ENCODE peak calls at places on chromosomes 7 and 10, in seven cellular contexts. N, Q, L, F, E, H and J are unnamed samples.

GRCh38 chr10:43218951-43219837 is 47.7 kb downstream of the RASGEF1A start:
- DNase-seq in N (no peak), Q (no peak), L (no peak), F (no peak), E (no peak), H (no peak), J (no peak)

GRCh38 chr7:93819699-93820098 is 70.9 kb downstream of the TFPI2 start:
- DNase-seq in N (no peak), Q (no peak), L (no peak), F (no peak), E (no peak), H (no peak), J (no peak)

GRCh38 chr10:99234067-99234738 is 1.4 kb downstream of the HPSE2 start:
- DNase-seq in N (peak; percentile 53), Q (peak; percentile 78), L (peak; percentile 76), F (peak; percentile 69), E (peak; percentile 28), H (peak; percentile 72), J (peak; percentile 88)

GRCh38 chr7:128361463-128362441 is at the start of gene PRRT4:
- DNase-seq in N (no peak), Q (peak; percentile 72), L (no peak), F (no peak), E (no peak), H (peak; percentile 73), J (peak; percentile 74)

GRCh38 chr7:151218170-151218569 is 7.9 kb upstream of the H2BK1 start:
- DNase-seq in N (no peak), Q (no peak), L (no peak), F (no peak), E (no peak), H (no peak), J (no peak)

GRCh38 chr7:46432666-46433065 is 511.6 kb upstream of the IGFBP3 start:
- DNase-seq in N (peak; percentile 81), Q (no peak), L (no peak), F (peak; percentile 69), E (peak; percentile 22), H (no peak), J (no peak)

GRCh38 chr7:25559581-25560367 is 331.5 kb upstream of the NPVF start:
- DNase-seq in N (no peak), Q (no peak), L (no peak), F (no peak), E (no peak), H (no peak), J (no peak)

GRCh38 chr7:27746978-27747377 is 7.0 kb downstream of the TAX1BP1 start:
- DNase-seq in N (peak; percentile 29), Q (no peak), L (no peak), F (no peak), E (peak; percentile 11), H (no peak), J (no peak)

GRCh38 chr10:124472071-124472470 is 10.4 kb downstream of the LHPP start:
- DNase-seq in N (no peak), Q (no peak), L (no peak), F (no peak), E (no peak), H (no peak), J (no peak)

GRCh38 chr10:114412907-114413386 is 8.6 kb upstream of the AFAP1L2 start:
- DNase-seq in N (no peak), Q (no peak), L (no peak), F (peak; percentile 67), E (peak; percentile 40), H (no peak), J (no peak)

GRCh38 chr7:158572000-158572828 is 15.4 kb downstream of the PTPRN2 start:
- DNase-seq in N (no peak), Q (peak; percentile 34), L (no peak), F (no peak), E (no peak), H (no peak), J (no peak)

GRCh38 chr7:129089521-129090212 is 34.8 kb upstream of the TNPO3 start:
- DNase-seq in N (no peak), Q (no peak), L (peak; percentile 59), F (no peak), E (peak; percentile 69), H (no peak), J (peak; percentile 39)

GRCh38 chr7:44288811-44289340 is 36.5 kb downstream of the CAMK2B start:
- DNase-seq in N (no peak), Q (no peak), L (no peak), F (no peak), E (no peak), H (peak; percentile 45), J (no peak)

GRCh38 chr10:26242752-26243151 is 26.2 kb downstream of the GAD2 start:
- DNase-seq in N (no peak), Q (peak; percentile 49), L (no peak), F (no peak), E (no peak), H (no peak), J (no peak)

GRCh38 chr7:98724591-98724990 is 107.5 kb downstream of the NPTX2 start:
- DNase-seq in N (no peak), Q (no peak), L (no peak), F (no peak), E (no peak), H (no peak), J (no peak)

GRCh38 chr10:92970301-92971070 is 90.1 kb upstream of the CYP26C1 start:
- DNase-seq in N (peak; percentile 22), Q (no peak), L (no peak), F (peak; percentile 11), E (no peak), H (no peak), J (no peak)

GRCh38 chr10:130360826-130361311 is 224.7 kb downstream of the GLRX3 start:
- DNase-seq in N (no peak), Q (no peak), L (no peak), F (no peak), E (no peak), H (no peak), J (no peak)

GRCh38 chr7:26331789-26332188 is 40.1 kb downstream of the SNX10 start:
- DNase-seq in N (no peak), Q (no peak), L (no peak), F (no peak), E (no peak), H (no peak), J (no peak)

GRCh38 chr7:151539055-151539714 is 19.5 kb upstream of the RHEB start:
- DNase-seq in N (no peak), Q (peak; percentile 44), L (no peak), F (no peak), E (peak; percentile 28), H (no peak), J (peak; percentile 25)

GRCh38 chr10:11724938-11725776 is 17.0 kb upstream of the ECHDC3 start:
- DNase-seq in N (peak; percentile 71), Q (peak; percentile 60), L (peak; percentile 66), F (peak; percentile 85), E (peak; percentile 85), H (no peak), J (peak; percentile 75)

GRCh38 chr10:31063839-31064238 is 32.2 kb upstream of the ZNF438 start:
- DNase-seq in N (no peak), Q (no peak), L (no peak), F (no peak), E (peak; percentile 28), H (no peak), J (no peak)

GRCh38 chr10:95464280-95464679 is 96.9 kb downstream of the SORBS1 start:
- DNase-seq in N (no peak), Q (no peak), L (no peak), F (no peak), E (no peak), H (no peak), J (no peak)

GRCh38 chr7:1361016-1361755 is 98.1 kb downstream of the MICALL2 start:
- DNase-seq in N (no peak), Q (no peak), L (no peak), F (no peak), E (no peak), H (no peak), J (no peak)

GRCh38 chr7:68043546-68043945 is 1046.9 kb downstream of the TYW1 start:
- DNase-seq in N (no peak), Q (no peak), L (no peak), F (no peak), E (no peak), H (no peak), J (no peak)

GRCh38 chr10:132705173-132705572 is 80.8 kb downstream of the NKX6-2 start:
- DNase-seq in N (no peak), Q (no peak), L (no peak), F (no peak), E (no peak), H (no peak), J (no peak)

GRCh38 chr7:40763319-40764287 is 628.8 kb downstream of the SUGCT start:
- DNase-seq in N (peak; percentile 91), Q (no peak), L (no peak), F (peak; percentile 82), E (peak; percentile 55), H (no peak), J (no peak)

GRCh38 chr7:114414151-114415053 is at the start of gene FOXP2:
- DNase-seq in N (peak; percentile 30), Q (no peak), L (no peak), F (peak; percentile 81), E (peak; percentile 56), H (no peak), J (no peak)

GRCh38 chr7:5773661-5774086 is 7.8 kb downstream of the RNF216 start:
- DNase-seq in N (peak; percentile 93), Q (no peak), L (no peak), F (peak; percentile 77), E (peak; percentile 93), H (no peak), J (no peak)
- TF ChIP-seq CTCF in N (no peak), Q (no peak), L (no peak), F (no peak), E (no peak), H (no peak), J (no peak)

GRCh38 chr7:157220916-157221569 is 82.3 kb downstream of the UBE3C start:
- DNase-seq in N (no peak), Q (no peak), L (no peak), F (no peak), E (no peak), H (no peak), J (no peak)

GRCh38 chr7:157219154-157219553 is 80.4 kb downstream of the UBE3C start:
- DNase-seq in N (no peak), Q (no peak), L (peak; percentile 8), F (no peak), E (no peak), H (no peak), J (peak; percentile 58)

GRCh38 chr7:157228864-157229422 is 90.2 kb downstream of the UBE3C start:
- DNase-seq in N (peak; percentile 30), Q (peak; percentile 72), L (no peak), F (peak; percentile 40), E (peak; percentile 15), H (no peak), J (peak; percentile 23)

GRCh38 chr7:157224627-157225026 is 85.9 kb downstream of the UBE3C start:
- DNase-seq in N (peak; percentile 44), Q (no peak), L (no peak), F (peak; percentile 68), E (peak; percentile 17), H (no peak), J (no peak)
- TF ChIP-seq CTCF in N (peak; percentile 31), Q (no peak), L (no peak), F (peak; percentile 11), E (no peak), H (no peak), J (no peak)

GRCh38 chr10:70937661-70938060 is 49.3 kb upstream of the PCBD1 start:
- DNase-seq in N (no peak), Q (no peak), L (no peak), F (no peak), E (no peak), H (no peak), J (no peak)
- TF ChIP-seq CTCF in N (no peak), Q (no peak), L (no peak), F (no peak), E (no peak), H (no peak), J (no peak)

GRCh38 chr7:134694299-134694698 is 47.6 kb downstream of the BPGM start:
- DNase-seq in N (no peak), Q (peak; percentile 89), L (no peak), F (no peak), E (no peak), H (peak; percentile 80), J (no peak)
- TF ChIP-seq CTCF in N (peak; percentile 41), Q (peak; percentile 69), L (peak; percentile 53), F (peak; percentile 34), E (peak; percentile 40), H (peak; percentile 81), J (peak; percentile 2)